ENCODE peak calls at places on chromosome 21, in ten cellular contexts. C, B, W, T, L, A, F, Z, X and J are unnamed samples.

GRCh38 chr21:34936299-34936698 is 112.8 kb downstream of the RUNX1 start:
- DNase-seq in L (no peak), B (no peak), Z (no peak), T (no peak), X (no peak), A (peak), C (no peak), W (peak), F (no peak), J (no peak)

GRCh38 chr21:24023402-24023801 is 1583.9 kb downstream of the MRPL39 start:
- DNase-seq in Z (no peak), L (no peak), X (no peak), T (no peak), W (no peak), B (no peak), A (no peak), C (no peak), F (no peak), J (no peak)

GRCh38 chr21:38352536-38353219 is 95.9 kb downstream of the KCNJ15 start:
- DNase-seq in A (peak), T (peak), W (no peak), X (peak), F (no peak), C (peak), Z (peak), L (no peak), B (peak), J (no peak)

GRCh38 chr21:36849461-36849860 is 117.0 kb downstream of the HLCS start:
- DNase-seq in L (no peak), T (no peak), X (no peak), F (no peak), W (no peak), A (no peak), C (no peak), B (no peak), Z (no peak), J (no peak)

GRCh38 chr21:28160378-28160777 is 832.3 kb downstream of the LTN1 start:
- DNase-seq in A (peak), T (no peak), Z (no peak), L (no peak), X (no peak), W (no peak), F (no peak), B (no peak), C (peak), J (no peak)

GRCh38 chr21:45849651-45850050 is 131.9 kb upstream of the COL6A1 start:
- DNase-seq in W (no peak), Z (no peak), C (no peak), T (no peak), A (no peak), X (no peak), F (no peak), B (no peak), L (no peak), J (no peak)

GRCh38 chr21:40153351-40153750 is 286.1 kb downstream of the PCP4 start:
- DNase-seq in F (no peak), T (no peak), L (no peak), C (no peak), B (no peak), W (no peak), Z (no peak), A (no peak), X (no peak), J (no peak)

GRCh38 chr21:36980280-36981048 is 14.0 kb upstream of the HLCS start:
- DNase-seq in A (peak), W (no peak), F (peak), T (no peak), B (peak), X (no peak), Z (peak), C (no peak), L (peak), J (no peak)

GRCh38 chr21:36427502-36427901 is 42.3 kb downstream of the CHAF1B start:
- DNase-seq in F (no peak), T (no peak), Z (no peak), W (no peak), A (no peak), C (no peak), B (no peak), L (no peak), X (no peak), J (no peak)

GRCh38 chr21:45507888-45508508 is 34.2 kb downstream of the SLC19A1 start:
- DNase-seq in C (no peak), X (no peak), A (no peak), B (no peak), F (no peak), W (no peak), Z (no peak), L (peak), T (no peak), J (no peak)

GRCh38 chr21:27425574-27425973 is 458.7 kb upstream of the ADAMTS5 start:
- DNase-seq in X (no peak), L (no peak), A (peak), B (peak), T (peak), C (no peak), F (no peak), Z (no peak), W (no peak), J (no peak)

GRCh38 chr21:37423103-37423502 is 56.5 kb downstream of the DYRK1A start:
- DNase-seq in B (no peak), X (no peak), C (no peak), W (no peak), T (no peak), A (no peak), L (no peak), F (no peak), Z (no peak), J (no peak)

GRCh38 chr21:35529141-35529863 is 480.2 kb upstream of the RUNX1 start:
- DNase-seq in Z (peak), A (peak), T (peak), B (no peak), X (no peak), L (no peak), F (no peak), C (no peak), W (peak), J (no peak)

GRCh38 chr21:44917446-44918106 is 3.1 kb downstream of the ITGB2 start:
- DNase-seq in F (no peak), B (no peak), X (no peak), Z (no peak), L (no peak), C (no peak), A (no peak), T (no peak), W (no peak), J (no peak)

GRCh38 chr21:43348801-43349261 is 78.1 kb downstream of the SIK1 start:
- DNase-seq in L (no peak), B (no peak), A (no peak), X (no peak), F (no peak), W (no peak), T (peak), Z (no peak), C (no peak), J (no peak)

GRCh38 chr21:42146251-42146805 is 72.6 kb upstream of the ABCG1 start:
- DNase-seq in A (no peak), C (no peak), L (no peak), X (no peak), W (no peak), B (no peak), Z (no peak), F (no peak), T (no peak), J (no peak)

GRCh38 chr21:36193200-36193599 is 36.6 kb downstream of the DOP1B start:
- DNase-seq in A (no peak), W (no peak), C (no peak), F (no peak), L (no peak), T (no peak), X (no peak), Z (no peak), B (no peak), J (no peak)

GRCh38 chr21:29196021-29196663 is 65.7 kb downstream of the MAP3K7CL start:
- DNase-seq in T (peak), C (peak), A (peak), Z (peak), W (peak), B (peak), F (no peak), X (peak), L (no peak), J (no peak)